ENCODE peak calls at places on chromosomes 11 and 22, in seven cellular contexts. W, D, U, P, Z, C and Y are unnamed samples.

GRCh38 chr11:47437746-47438418 is 11.1 kb downstream of the RAPSN start:
- DNase-seq in Z (no peak), W (no peak), C (no peak), U (no peak), P (no peak), D (no peak), Y (peak; percentile 51)

GRCh38 chr11:115458877-115459276 is 45.3 kb downstream of the CADM1 start:
- DNase-seq in Z (no peak), P (no peak), D (no peak), U (no peak), W (no peak), C (no peak), Y (no peak)

GRCh38 chr11:19738124-19738523 is 25.5 kb downstream of the NAV2 start:
- DNase-seq in U (no peak), W (no peak), D (no peak), Z (no peak), C (no peak), P (no peak), Y (no peak)

GRCh38 chr22:32185821-32186220 is 19.1 kb downstream of the RFPL2 start:
- DNase-seq in W (no peak), U (no peak), C (no peak), P (no peak), D (no peak), Z (no peak), Y (no peak)

GRCh38 chr11:17603056-17603825 is 56.2 kb downstream of the OTOG start:
- DNase-seq in P (no peak), C (no peak), Z (no peak), U (no peak), D (no peak), W (no peak), Y (no peak)

GRCh38 chr11:126205359-126205758 is 6.1 kb downstream of the RPUSD4 start:
- DNase-seq in D (no peak), C (no peak), P (no peak), U (no peak), Z (no peak), W (no peak), Y (no peak)

GRCh38 chr11:12126352-12127019 is 16.1 kb downstream of the MICAL2 start:
- DNase-seq in P (no peak), D (no peak), C (no peak), W (no peak), Z (peak; percentile 91), U (peak; percentile 97), Y (no peak)

GRCh38 chr11:82174610-82175009 is 559.1 kb downstream of the FAM181B start:
- DNase-seq in C (no peak), Z (no peak), D (no peak), U (no peak), P (no peak), W (no peak), Y (no peak)

GRCh38 chr11:1308745-1309497 is 511 bp downstream of the TOLLIP start:
- DNase-seq in U (peak; percentile 29), W (no peak), D (no peak), P (no peak), Z (no peak), C (no peak), Y (no peak)

GRCh38 chr11:121961228-121961860 is 154.7 kb downstream of the BLID start:
- DNase-seq in W (no peak), P (no peak), C (no peak), D (no peak), U (peak; percentile 77), Z (no peak), Y (no peak)

GRCh38 chr11:47101452-47101851 is 75.2 kb downstream of the ARFGAP2 start:
- DNase-seq in D (no peak), Z (no peak), W (no peak), P (no peak), U (no peak), C (no peak), Y (no peak)